ENCODE peak calls at places on chromosomes 5 and 9, in eight cellular contexts. D, Y, G, U, W, S, F and H are unnamed samples.

GRCh38 chr9:98050351-98050750 is 6.2 kb upstream of the NANS start:
- DNase-seq in F (no peak), Y (no peak), S (no peak), U (no peak), D (no peak), G (no peak), W (no peak), H (no peak)

GRCh38 chr5:81393430-81393782 is 528 bp downstream of the ACOT12 start:
- DNase-seq in U (no peak), F (no peak), S (no peak), G (no peak), W (no peak), Y (no peak), D (no peak), H (no peak)

GRCh38 chr5:88269222-88269771 is 652 bp upstream of the TMEM161B start:
- DNase-seq in G (no peak), S (no peak), W (no peak), F (no peak), Y (no peak), U (no peak), D (no peak), H (peak)

GRCh38 chr9:103078581-103078980 is 83.4 kb downstream of the CYLC2 start:
- DNase-seq in F (no peak), S (no peak), D (no peak), U (no peak), Y (no peak), W (no peak), G (no peak), H (no peak)

GRCh38 chr5:124583469-124584350 is 162.7 kb downstream of the ZNF608 start:
- DNase-seq in U (peak), F (no peak), W (no peak), Y (no peak), S (no peak), D (no peak), G (no peak), H (peak)

GRCh38 chr5:159697536-159697935 is 218.7 kb upstream of the ADRA1B start:
- DNase-seq in Y (no peak), S (no peak), W (no peak), D (no peak), F (no peak), G (no peak), U (no peak), H (no peak)

GRCh38 chr5:88607492-88607891 is 275.5 kb downstream of the MEF2C start:
- DNase-seq in U (no peak), W (no peak), D (no peak), F (no peak), S (no peak), Y (no peak), G (no peak), H (no peak)

GRCh38 chr5:175689147-175689991 is 31.5 kb downstream of the HRH2 start:
- DNase-seq in Y (no peak), F (no peak), G (no peak), W (peak), S (no peak), U (peak), D (peak), H (no peak)

GRCh38 chr5:150082889-150083288 is 3.5 kb downstream of the CSF1R start:
- DNase-seq in S (no peak), U (no peak), W (no peak), D (no peak), Y (no peak), F (no peak), G (no peak), H (no peak)

GRCh38 chr9:113548221-113549041 is 84.9 kb downstream of the RGS3 start:
- DNase-seq in F (no peak), G (no peak), D (peak), W (no peak), U (peak), Y (no peak), S (no peak), H (peak)